ENCODE peak calls at places on chromosome 2, in ten cellular contexts. One of them, this sample, is unnamed.

GRCh38 chr2:142130111-142131015 is 453 bp downstream of the LRP1B start:
- DNase-seq in transverse colon: peak
- DNase-seq in breast epithelium: peak
- DNase-seq in esophagus squamous epithelium: no peak
- DNase-seq in IMR-90: peak
- DNase-seq in spleen: peak
- DNase-seq in HepG2: peak
- DNase-seq in uterus: peak
- DNase-seq in K562: no peak
- DNase-seq in A549: no peak
- DNase-seq in this sample: peak

GRCh38 chr2:120441744-120442471 is 96.0 kb downstream of the INHBB start:
- DNase-seq in breast epithelium: peak
- DNase-seq in IMR-90: peak
- DNase-seq in esophagus squamous epithelium: no peak
- DNase-seq in transverse colon: peak
- DNase-seq in spleen: peak
- DNase-seq in HepG2: peak
- DNase-seq in A549: no peak
- DNase-seq in K562: no peak
- DNase-seq in uterus: no peak
- DNase-seq in this sample: no peak

GRCh38 chr2:63819765-63820717 is 21.7 kb upstream of the UGP2 start:
- DNase-seq in HepG2: peak
- DNase-seq in A549: no peak
- DNase-seq in transverse colon: no peak
- DNase-seq in IMR-90: peak
- DNase-seq in uterus: peak
- DNase-seq in breast epithelium: no peak
- DNase-seq in spleen: no peak
- DNase-seq in K562: no peak
- DNase-seq in esophagus squamous epithelium: no peak
- DNase-seq in this sample: no peak

GRCh38 chr2:10873171-10873570 is 38.6 kb upstream of the KCNF1 start:
- DNase-seq in K562: no peak
- DNase-seq in IMR-90: no peak
- DNase-seq in spleen: no peak
- DNase-seq in A549: no peak
- DNase-seq in HepG2: no peak
- DNase-seq in transverse colon: no peak
- DNase-seq in uterus: no peak
- DNase-seq in esophagus squamous epithelium: no peak
- DNase-seq in breast epithelium: no peak
- DNase-seq in this sample: no peak

GRCh38 chr2:190277234-190278112 is 42.2 kb downstream of the HIBCH start:
- DNase-seq in K562: peak
- DNase-seq in IMR-90: peak
- DNase-seq in uterus: no peak
- DNase-seq in breast epithelium: no peak
- DNase-seq in spleen: no peak
- DNase-seq in esophagus squamous epithelium: no peak
- DNase-seq in transverse colon: peak
- DNase-seq in A549: no peak
- DNase-seq in HepG2: peak
- DNase-seq in this sample: peak

GRCh38 chr2:28269019-28269784 is 123.5 kb upstream of the FOSL2 start:
- DNase-seq in transverse colon: peak
- DNase-seq in breast epithelium: no peak
- DNase-seq in esophagus squamous epithelium: no peak
- DNase-seq in HepG2: peak
- DNase-seq in IMR-90: peak
- DNase-seq in K562: peak
- DNase-seq in A549: peak
- DNase-seq in spleen: no peak
- DNase-seq in uterus: no peak
- DNase-seq in this sample: peak

GRCh38 chr2:85012855-85013254 is 41.9 kb downstream of the KCMF1 start:
- DNase-seq in IMR-90: peak
- DNase-seq in K562: no peak
- DNase-seq in HepG2: no peak
- DNase-seq in esophagus squamous epithelium: no peak
- DNase-seq in spleen: no peak
- DNase-seq in breast epithelium: no peak
- DNase-seq in A549: no peak
- DNase-seq in transverse colon: no peak
- DNase-seq in uterus: no peak
- DNase-seq in this sample: no peak

GRCh38 chr2:29518988-29519925 is 402.1 kb downstream of the ALK start:
- DNase-seq in breast epithelium: no peak
- DNase-seq in K562: no peak
- DNase-seq in A549: no peak
- DNase-seq in spleen: no peak
- DNase-seq in uterus: no peak
- DNase-seq in HepG2: no peak
- DNase-seq in transverse colon: no peak
- DNase-seq in IMR-90: peak
- DNase-seq in esophagus squamous epithelium: no peak
- DNase-seq in this sample: no peak

GRCh38 chr2:233034-233433 is 30.8 kb downstream of the SH3YL1 start:
- DNase-seq in IMR-90: no peak
- DNase-seq in A549: no peak
- DNase-seq in HepG2: no peak
- DNase-seq in K562: no peak
- DNase-seq in esophagus squamous epithelium: no peak
- DNase-seq in transverse colon: no peak
- DNase-seq in breast epithelium: no peak
- DNase-seq in uterus: no peak
- DNase-seq in spleen: no peak
- DNase-seq in this sample: no peak

GRCh38 chr2:158412206-158412605 is 44.3 kb downstream of the CCDC148 start:
- DNase-seq in uterus: no peak
- DNase-seq in HepG2: peak
- DNase-seq in K562: no peak
- DNase-seq in esophagus squamous epithelium: no peak
- DNase-seq in transverse colon: no peak
- DNase-seq in IMR-90: peak
- DNase-seq in A549: no peak
- DNase-seq in breast epithelium: no peak
- DNase-seq in spleen: no peak
- DNase-seq in this sample: no peak

GRCh38 chr2:160934263-160934662 is 226.0 kb upstream of the TANK start:
- DNase-seq in spleen: no peak
- DNase-seq in HepG2: peak
- DNase-seq in uterus: no peak
- DNase-seq in transverse colon: no peak
- DNase-seq in A549: no peak
- DNase-seq in IMR-90: peak
- DNase-seq in esophagus squamous epithelium: no peak
- DNase-seq in breast epithelium: no peak
- DNase-seq in K562: no peak
- DNase-seq in this sample: no peak

GRCh38 chr2:121794233-121794632 is 38.8 kb downstream of the TSN start:
- DNase-seq in spleen: no peak
- DNase-seq in transverse colon: no peak
- DNase-seq in breast epithelium: no peak
- DNase-seq in IMR-90: no peak
- DNase-seq in HepG2: no peak
- DNase-seq in A549: no peak
- DNase-seq in K562: no peak
- DNase-seq in uterus: no peak
- DNase-seq in esophagus squamous epithelium: no peak
- DNase-seq in this sample: no peak

GRCh38 chr2:36409971-36410370 is 54.4 kb downstream of the CRIM1 start:
- DNase-seq in A549: no peak
- DNase-seq in uterus: no peak
- DNase-seq in esophagus squamous epithelium: no peak
- DNase-seq in transverse colon: no peak
- DNase-seq in breast epithelium: no peak
- DNase-seq in HepG2: no peak
- DNase-seq in K562: no peak
- DNase-seq in spleen: no peak
- DNase-seq in IMR-90: no peak
- DNase-seq in this sample: no peak

DNA sequence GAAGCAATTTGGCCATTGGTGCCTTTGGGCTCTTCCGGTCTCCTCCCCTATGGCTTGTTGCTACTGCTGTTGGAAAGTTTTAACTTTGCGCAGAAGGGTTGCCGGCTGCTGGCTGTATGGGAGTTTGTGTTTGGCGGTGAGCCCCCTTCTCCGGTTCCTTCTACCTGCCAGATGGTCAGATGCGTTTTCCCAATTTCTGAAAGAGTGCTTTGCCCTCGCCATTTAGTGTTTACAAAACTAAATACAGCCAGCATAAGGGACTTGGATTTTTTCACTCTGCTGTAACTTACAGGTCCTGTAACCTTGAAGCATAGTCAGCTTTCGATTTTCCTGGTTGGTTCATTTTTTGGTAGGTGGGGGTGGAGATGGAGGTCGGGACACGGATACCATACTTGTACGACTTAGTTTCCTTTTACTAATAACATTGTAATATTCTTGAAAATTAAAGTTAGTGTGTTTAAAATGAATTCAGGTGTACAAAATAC is 604 bp downstream of the COQ10B start:
- DNase-seq in uterus: no peak
- DNase-seq in esophagus squamous epithelium: peak
- DNase-seq in spleen: no peak
- DNase-seq in K562: peak
- DNase-seq in HepG2: peak
- DNase-seq in transverse colon: peak
- DNase-seq in IMR-90: peak
- DNase-seq in A549: peak
- DNase-seq in breast epithelium: peak
- DNase-seq in this sample: peak
- TF ChIP-seq POLR2A in uterus: no peak
- TF ChIP-seq POLR2A in esophagus squamous epithelium: no peak
- TF ChIP-seq POLR2A in spleen: no peak
- TF ChIP-seq POLR2A in K562: peak
- TF ChIP-seq POLR2A in HepG2: no peak
- TF ChIP-seq POLR2A in transverse colon: no peak
- TF ChIP-seq POLR2A in IMR-90: no peak
- TF ChIP-seq POLR2A in A549: no peak
- TF ChIP-seq POLR2A in breast epithelium: no peak
- TF ChIP-seq POLR2A in this sample: peak

DNA sequence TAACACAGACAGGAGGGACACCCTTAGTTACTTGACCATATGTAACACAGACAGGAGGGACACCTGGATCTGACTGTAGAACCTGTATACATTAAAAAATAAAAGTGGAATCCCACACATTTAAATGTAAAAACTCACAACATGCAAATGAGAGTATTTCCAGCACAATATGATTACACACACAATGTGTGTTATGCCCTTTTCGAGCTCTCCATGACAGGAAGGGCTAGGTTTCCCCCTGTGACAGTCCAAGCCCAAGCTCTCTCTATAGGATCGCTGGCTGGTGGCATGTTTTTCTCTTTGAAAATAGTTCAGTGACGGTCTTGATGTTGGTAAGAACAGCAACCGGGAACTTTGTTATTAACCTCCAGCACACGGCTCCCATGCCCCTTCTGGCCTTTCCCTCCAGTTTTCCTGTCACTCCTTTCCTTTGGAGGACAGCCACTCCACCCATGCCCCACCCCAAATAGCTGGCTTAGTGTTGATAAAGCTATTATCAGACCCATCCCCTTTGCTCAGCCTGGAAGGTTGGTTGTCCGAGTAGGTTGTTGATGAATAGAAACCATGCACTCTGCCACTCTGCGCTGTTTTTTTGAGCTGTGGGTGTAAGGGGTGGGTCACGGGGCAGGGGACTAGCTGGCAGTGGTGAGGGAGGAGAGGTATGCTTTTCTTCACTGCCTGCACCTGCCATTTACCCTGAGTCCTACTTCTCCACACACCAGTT is 2.7 kb downstream of the RASGRP3 start:
- DNase-seq in K562: peak
- DNase-seq in HepG2: no peak
- DNase-seq in esophagus squamous epithelium: no peak
- DNase-seq in IMR-90: no peak
- DNase-seq in transverse colon: peak
- DNase-seq in A549: no peak
- DNase-seq in spleen: no peak
- DNase-seq in breast epithelium: no peak
- DNase-seq in uterus: no peak
- DNase-seq in this sample: peak
- TF ChIP-seq POLR2A in K562: no peak
- TF ChIP-seq POLR2A in HepG2: no peak
- TF ChIP-seq POLR2A in esophagus squamous epithelium: no peak
- TF ChIP-seq POLR2A in IMR-90: no peak
- TF ChIP-seq POLR2A in transverse colon: peak
- TF ChIP-seq POLR2A in A549: no peak
- TF ChIP-seq POLR2A in spleen: no peak
- TF ChIP-seq POLR2A in breast epithelium: no peak
- TF ChIP-seq POLR2A in uterus: no peak
- TF ChIP-seq POLR2A in this sample: no peak

DNA sequence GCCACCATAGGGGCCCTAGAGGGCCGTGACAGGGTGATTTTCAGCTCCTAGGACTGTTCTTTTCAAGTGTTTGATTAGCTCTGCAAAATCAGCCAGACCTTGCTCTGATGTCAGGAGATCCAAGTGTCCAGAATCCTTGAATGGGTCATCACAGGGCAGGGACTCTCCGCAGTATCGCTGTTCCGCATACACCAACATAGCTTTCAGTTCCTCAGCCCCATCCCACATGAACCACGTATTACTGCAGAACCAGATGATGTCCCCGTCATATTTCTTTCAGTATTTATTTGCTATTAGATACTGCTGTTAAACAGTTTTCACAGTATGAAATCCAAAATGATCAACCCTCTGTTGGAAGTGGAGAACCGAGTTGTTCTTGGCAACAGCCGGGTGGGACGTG is 46.6 kb upstream of the RFX8 start:
- DNase-seq in K562: no peak
- DNase-seq in IMR-90: no peak
- DNase-seq in uterus: no peak
- DNase-seq in HepG2: no peak
- DNase-seq in spleen: no peak
- DNase-seq in transverse colon: no peak
- DNase-seq in breast epithelium: no peak
- DNase-seq in A549: no peak
- DNase-seq in esophagus squamous epithelium: no peak
- DNase-seq in this sample: no peak
- TF ChIP-seq POLR2A in K562: no peak
- TF ChIP-seq POLR2A in IMR-90: no peak
- TF ChIP-seq POLR2A in uterus: no peak
- TF ChIP-seq POLR2A in HepG2: no peak
- TF ChIP-seq POLR2A in spleen: no peak
- TF ChIP-seq POLR2A in transverse colon: no peak
- TF ChIP-seq POLR2A in breast epithelium: no peak
- TF ChIP-seq POLR2A in A549: no peak
- TF ChIP-seq POLR2A in esophagus squamous epithelium: no peak
- TF ChIP-seq POLR2A in this sample: no peak

DNA sequence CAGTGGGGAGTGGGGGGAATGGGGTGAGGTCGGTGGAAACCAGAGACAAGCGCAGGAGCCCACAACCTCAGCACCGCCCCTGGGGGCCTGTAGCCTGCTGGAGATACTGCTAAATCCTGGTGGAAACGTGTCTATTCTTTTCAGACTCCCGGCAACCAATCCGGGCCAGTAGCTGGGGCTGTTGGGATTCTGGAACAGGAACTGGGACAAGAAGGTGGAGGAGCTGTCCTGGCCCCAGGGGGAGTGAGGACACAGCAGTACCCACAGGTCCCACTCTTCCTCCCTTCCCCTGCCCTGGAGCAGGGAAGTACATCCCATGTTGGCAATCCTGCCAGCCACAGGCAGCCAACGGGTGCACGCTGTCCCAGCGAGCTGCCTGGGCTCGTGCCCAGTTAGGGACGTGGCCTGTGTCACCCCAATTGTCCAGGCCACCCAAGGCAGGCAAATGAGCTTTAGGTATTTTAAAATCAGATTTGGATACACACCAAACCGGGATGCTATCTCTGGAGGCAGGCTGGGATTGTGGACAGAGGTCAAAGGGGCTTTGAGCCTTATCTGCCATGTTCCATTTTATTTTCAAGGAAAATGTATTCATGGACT is 51.8 kb downstream of the HS1BP3 start:
- DNase-seq in transverse colon: peak
- DNase-seq in uterus: peak
- DNase-seq in spleen: peak
- DNase-seq in IMR-90: no peak
- DNase-seq in A549: no peak
- DNase-seq in K562: no peak
- DNase-seq in HepG2: no peak
- DNase-seq in breast epithelium: peak
- DNase-seq in esophagus squamous epithelium: no peak
- DNase-seq in this sample: no peak
- TF ChIP-seq POLR2A in transverse colon: no peak
- TF ChIP-seq POLR2A in uterus: no peak
- TF ChIP-seq POLR2A in spleen: no peak
- TF ChIP-seq POLR2A in IMR-90: no peak
- TF ChIP-seq POLR2A in A549: no peak
- TF ChIP-seq POLR2A in K562: no peak
- TF ChIP-seq POLR2A in HepG2: no peak
- TF ChIP-seq POLR2A in breast epithelium: no peak
- TF ChIP-seq POLR2A in esophagus squamous epithelium: no peak
- TF ChIP-seq POLR2A in this sample: no peak

This sample was measured in erythroblast.